ENCODE peak calls at places on chromosomes 6 and 20, in four cellular contexts. H is astrocyte, O is A549, A is hepatocyte. X is an unnamed sample.

GRCh38 chr6:82570083-82570482 is 206.5 kb downstream of the TPBG start:
- DNase-seq in H (no peak), O (no peak), A (no peak), X (no peak)

GRCh38 chr6:7572213-7572943 is 17.6 kb upstream of the SNRNP48 start:
- DNase-seq in H (no peak), O (no peak), A (no peak), X (no peak)

GRCh38 chr6:163944897-163945296 is 530.4 kb downstream of the QKI start:
- DNase-seq in H (no peak), O (no peak), A (no peak), X (peak; percentile 58)

GRCh38 chr20:53941680-53942079 is 128.7 kb downstream of the BCAS1 start:
- DNase-seq in H (no peak), O (no peak), A (no peak), X (no peak)

GRCh38 chr6:119020597-119021561 is 57.6 kb downstream of the FAM184A start:
- DNase-seq in H (no peak), O (no peak), A (no peak), X (no peak)

GRCh38 chr20:40960521-40960956 is 68.1 kb upstream of the TOP1 start:
- DNase-seq in H (peak; percentile 16), O (no peak), A (no peak), X (no peak)

GRCh38 chr20:46358336-46359058 is 47.9 kb downstream of the ELMO2 start:
- DNase-seq in H (no peak), O (no peak), A (no peak), X (no peak)

GRCh38 chr6:77341058-77341986 is 122.0 kb downstream of the HTR1B start:
- DNase-seq in H (no peak), O (no peak), A (no peak), X (no peak)

GRCh38 chr6:143652840-143653239 is 24.9 kb upstream of the PHACTR2 start:
- DNase-seq in H (no peak), O (no peak), A (peak; percentile 68), X (no peak)

GRCh38 chr6:98416027-98416426 is 418.3 kb upstream of the POU3F2 start:
- DNase-seq in H (no peak), O (no peak), A (no peak), X (no peak)

GRCh38 chr6:28807682-28808280 is 116.0 kb downstream of the TRIM27 start:
- DNase-seq in H (peak; percentile 18), O (no peak), A (peak; percentile 47), X (peak; percentile 75)

GRCh38 chr6:113103618-113104390 is 753.3 kb upstream of the MARCKS start:
- DNase-seq in H (peak; percentile 97), O (no peak), A (peak; percentile 26), X (no peak)

GRCh38 chr6:34195726-34196115 is 41.0 kb upstream of the HMGA1 start:
- DNase-seq in H (no peak), O (no peak), A (no peak), X (no peak)

GRCh38 chr6:35011096-35012041 is 122.3 kb downstream of the ANKS1A start:
- DNase-seq in H (no peak), O (no peak), A (no peak), X (no peak)

GRCh38 chr6:155171109-155171746 is 92.6 kb upstream of the CLDN20 start:
- DNase-seq in H (peak; percentile 94), O (peak; percentile 50), A (peak; percentile 25), X (no peak)

GRCh38 chr6:155493694-155494143 is 38.1 kb upstream of the NOX3 start:
- DNase-seq in H (peak; percentile 100), O (peak; percentile 79), A (peak; percentile 81), X (no peak)

GRCh38 chr20:44632103-44632752 is 19.3 kb downstream of the ADA start:
- DNase-seq in H (no peak), O (no peak), A (no peak), X (no peak)

GRCh38 chr6:4371207-4371921 is 236.0 kb upstream of the ECI2 start:
- DNase-seq in H (peak; percentile 87), O (no peak), A (no peak), X (no peak)

GRCh38 chr20:59043698-59044097 is 1.1 kb upstream of the PRELID3B start:
- DNase-seq in H (no peak), O (no peak), A (no peak), X (no peak)

GRCh38 chr6:18302561-18303439 is 38.5 kb upstream of the DEK start:
- DNase-seq in H (no peak), O (no peak), A (no peak), X (peak; percentile 38)

GRCh38 chr6:49549691-49550412 is 616 bp upstream of the C6orf141 start:
- DNase-seq in H (no peak), O (no peak), A (no peak), X (peak; percentile 25)

GRCh38 chr6:169082817-169083540 is 170.7 kb downstream of the THBS2 start:
- DNase-seq in H (no peak), O (no peak), A (no peak), X (no peak)

GRCh38 chr6:110826236-110827129 is 11.2 kb upstream of the CDK19 start:
- DNase-seq in H (no peak), O (no peak), A (peak; percentile 7), X (no peak)

GRCh38 chr6:157879034-157879872 is 56.2 kb downstream of the SNX9 start:
- DNase-seq in H (no peak), O (no peak), A (no peak), X (peak; percentile 62)

GRCh38 chr6:144013486-144013909 is 5.4 kb upstream of the PLAGL1 start:
- DNase-seq in H (peak; percentile 41), O (peak; percentile 13), A (peak; percentile 90), X (peak; percentile 90)

GRCh38 chr6:15247750-15248450 is 2.0 kb downstream of the JARID2 start:
- DNase-seq in H (peak; percentile 63), O (peak; percentile 51), A (peak; percentile 82), X (peak; percentile 88)
- TF ChIP-seq CTCF in H (no peak), O (peak; percentile 29), A (peak; percentile 37), X (peak; percentile 50)

DNA sequence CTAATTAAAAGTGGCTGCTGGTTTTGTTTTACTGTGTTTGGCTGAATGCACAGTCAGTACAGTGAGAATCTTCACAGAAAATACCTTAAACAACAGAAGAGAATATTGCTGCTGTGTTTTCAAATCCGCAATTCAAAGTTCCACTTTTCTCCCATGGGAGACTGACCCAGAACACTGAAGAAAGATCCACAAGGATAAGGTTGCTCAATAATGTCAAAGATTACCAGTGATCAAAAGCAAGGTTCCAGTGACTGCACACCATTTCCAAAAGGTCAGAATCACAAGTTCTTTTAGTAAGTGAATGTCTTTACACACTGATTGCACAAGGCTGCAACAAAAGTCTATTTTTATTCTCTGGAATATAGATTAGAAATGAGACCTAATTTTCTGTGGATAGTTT is 82.3 kb downstream of the EPHA7 start:
- DNase-seq in H (no peak), O (no peak), A (no peak), X (no peak)
- H3K4me2 ChIP-seq in H (no peak overlapping the region), O (no peak overlapping the region), A (no peak overlapping the region), X (no peak overlapping the region)

GRCh38 chr6:138035070-138035469 is 72.1 kb downstream of the PERP start:
- DNase-seq in H (no peak), O (no peak), A (no peak), X (no peak)
- H3K4me1 ChIP-seq in H (no peaks in the 10 kb centered on the region), O (no peaks in the 10 kb centered on the region), A (no peaks in the 10 kb centered on the region), X (no peaks in the 10 kb centered on the region)

GRCh38 chr20:34579191-34579661 is 20.7 kb downstream of the MAP1LC3A start:
- DNase-seq in H (peak; percentile 68), O (no peak), A (peak; percentile 83), X (no peak)
- TF ChIP-seq CTCF in H (peak; percentile 65), O (peak; percentile 82), A (peak; percentile 63), X (no peak)

DNA sequence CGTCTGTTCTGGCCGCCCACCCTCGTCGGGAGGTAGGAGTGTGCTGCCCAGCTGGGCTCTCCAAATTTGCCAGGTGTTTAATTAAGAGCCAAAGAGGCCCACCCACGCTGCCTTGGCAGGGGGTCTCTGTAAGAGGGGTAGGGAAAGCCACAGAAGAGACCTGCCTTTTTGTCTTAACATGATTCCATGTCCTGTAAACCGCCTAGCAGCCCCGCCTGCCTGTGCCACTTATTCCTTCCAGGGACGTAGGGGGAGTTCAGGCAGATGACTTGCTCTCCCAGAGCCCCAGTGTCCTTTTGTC is 2.1 kb downstream of the FAM210B start:
- DNase-seq in H (no peak), O (no peak), A (no peak), X (peak; percentile 55)
- H3K4me2 ChIP-seq in H (peak overlapping the region; percentile 99), O (no peak overlapping the region), A (peak overlapping the region; percentile 98), X (peak overlapping the region; percentile 98)

DNA sequence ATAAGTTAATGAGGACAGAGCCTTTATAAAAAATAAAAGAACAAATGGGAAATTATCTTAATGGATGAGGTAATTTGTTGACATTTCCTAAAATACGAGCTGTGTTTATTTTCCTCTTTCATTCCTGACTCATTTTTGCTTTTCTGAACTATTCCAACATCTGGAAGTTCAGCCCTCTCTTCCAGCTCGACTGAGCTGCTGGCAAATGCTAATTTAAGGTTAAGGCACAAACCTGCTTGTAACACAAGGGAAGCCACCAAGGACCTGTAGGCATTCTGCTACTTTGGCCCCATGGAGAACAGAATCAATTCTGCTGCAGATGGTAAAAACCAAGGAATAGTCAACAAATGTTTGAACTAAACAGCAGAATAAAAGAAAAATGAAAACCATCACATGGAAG is 110.2 kb upstream of the MAP3K4 start:
- DNase-seq in H (no peak), O (no peak), A (no peak), X (no peak)
- H3K4me1 ChIP-seq in H (no peaks in the 10 kb centered on the region), O (no peaks in the 10 kb centered on the region), A (no peaks in the 10 kb centered on the region), X (peaks cover 24% of the 10 kb centered on the region)

DNA sequence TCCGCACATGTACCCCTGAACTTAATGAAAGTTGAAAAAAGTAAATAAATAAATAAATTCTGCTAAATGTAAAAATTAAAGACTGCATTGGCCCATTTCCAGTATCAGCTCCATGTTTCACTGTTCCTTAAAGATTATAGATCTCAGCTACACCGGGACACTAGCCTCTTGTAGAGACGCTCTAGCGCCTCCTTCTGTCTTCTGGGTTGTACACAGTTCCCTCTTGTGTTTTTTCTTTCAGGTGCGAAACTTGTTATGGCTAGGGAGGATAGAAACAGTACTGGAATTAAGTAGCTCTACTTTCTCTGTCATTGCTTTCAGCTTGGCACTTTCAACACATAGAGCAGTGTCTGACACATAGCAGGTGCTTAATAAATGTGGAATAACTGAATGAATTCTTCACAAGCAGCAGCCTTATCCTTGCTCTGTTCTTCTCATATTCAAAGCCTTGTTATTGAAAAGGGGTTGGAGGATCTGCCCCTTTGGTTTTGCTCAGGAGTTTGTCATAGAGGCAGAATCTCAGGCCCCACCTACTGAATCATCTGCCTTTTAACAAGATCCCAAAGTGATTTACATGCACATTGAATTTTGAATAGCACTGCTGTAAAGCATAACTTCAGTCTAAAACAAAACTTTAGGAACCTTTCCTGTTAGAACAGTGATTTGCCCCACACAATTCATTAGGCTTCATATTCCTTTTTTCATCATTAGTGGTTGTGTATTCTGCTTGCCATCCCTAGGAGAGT is 92.3 kb downstream of the FIG4 start:
- DNase-seq in H (no peak), O (no peak), A (no peak), X (peak; percentile 76)
- TF ChIP-seq CTCF in H (peak; percentile 14), O (no peak), A (peak; percentile 11), X (peak; percentile 77)

X was measured in neural progenitor cell.